ENCODE peak calls at places on chromosome 3, in four cellular contexts. M is CD8-positive, alpha-beta T cell; E is progenitor cell of endocrine pancreas; X is GM06990. W is an unnamed sample.

GRCh38 chr3:172315401-172316091 is 132.7 kb downstream of the GHSR start:
- DNase-seq in M (no peak), E (no peak), X (no peak), W (no peak)

GRCh38 chr3:112293368-112294321 is at the start of gene SLC9C1:
- DNase-seq in M (no peak), E (no peak), X (no peak), W (no peak)

GRCh38 chr3:106367496-106367895 is 498.7 kb upstream of the CBLB start:
- DNase-seq in M (no peak), E (no peak), X (no peak), W (no peak)

GRCh38 chr3:188271226-188271894 is 117.4 kb downstream of the LPP start:
- DNase-seq in M (no peak), E (no peak), X (no peak), W (no peak)

GRCh38 chr3:17941766-17942165 is 199.3 kb upstream of the TBC1D5 start:
- DNase-seq in M (no peak), E (no peak), X (no peak), W (no peak)

GRCh38 chr3:115989927-115990326 is 366.6 kb downstream of the GAP43 start:
- DNase-seq in M (no peak), E (no peak), X (no peak), W (no peak)

GRCh38 chr3:112654979-112655378 is 14.0 kb upstream of the CCDC80 start:
- DNase-seq in M (no peak), E (no peak), X (no peak), W (no peak)

GRCh38 chr3:149153402-149153801 is 24.0 kb downstream of the HPS3 start:
- DNase-seq in M (no peak), E (no peak), X (no peak), W (no peak)

GRCh38 chr3:125042725-125043406 is 12.9 kb downstream of the HEG1 start:
- DNase-seq in M (no peak), E (no peak), X (no peak), W (no peak)

GRCh38 chr3:124814620-124815421 is 72.3 kb downstream of the ITGB5 start:
- DNase-seq in M (no peak), E (no peak), X (no peak), W (no peak)

GRCh38 chr3:119636194-119636593 is 24.2 kb downstream of the POPDC2 start:
- DNase-seq in M (no peak), E (no peak), X (no peak), W (no peak)

GRCh38 chr3:24523988-24524727 is 29.5 kb upstream of the THRB start:
- DNase-seq in M (no peak), E (no peak), X (no peak), W (no peak)

GRCh38 chr3:73624363-73625123 is at the start of gene PDZRN3:
- DNase-seq in M (no peak), E (peak; percentile 49), X (no peak), W (no peak)

GRCh38 chr3:10707984-10708868 is 107.8 kb upstream of the SLC6A11 start:
- DNase-seq in M (no peak), E (no peak), X (no peak), W (peak; percentile 30)

GRCh38 chr3:150763841-150764483 is 993 bp upstream of the SIAH2 start:
- DNase-seq in M (no peak), E (peak; percentile 29), X (no peak), W (peak; percentile 52)

GRCh38 chr3:4813855-4814254 is 165.4 kb upstream of the BHLHE40 start:
- DNase-seq in M (no peak), E (no peak), X (no peak), W (peak; percentile 64)

GRCh38 chr3:118468801-118469200 is 565.8 kb downstream of the IGSF11 start:
- DNase-seq in M (no peak), E (no peak), X (no peak), W (no peak)

GRCh38 chr3:65827076-65827475 is 211.6 kb downstream of the MAGI1 start:
- DNase-seq in M (no peak), E (no peak), X (no peak), W (no peak)

GRCh38 chr3:4834403-4834866 is 144.8 kb upstream of the BHLHE40 start:
- DNase-seq in M (peak; percentile 47), E (no peak), X (peak; percentile 76), W (no peak)

GRCh38 chr3:40109641-40110490 is 199.6 kb upstream of the EIF1B start:
- DNase-seq in M (no peak), E (no peak), X (no peak), W (no peak)

GRCh38 chr3:107208100-107208499 is 169.1 kb upstream of the CCDC54 start:
- DNase-seq in M (no peak), E (no peak), X (no peak), W (no peak)

GRCh38 chr3:160183375-160184076 is 41.7 kb upstream of the C3orf80 start:
- DNase-seq in M (no peak), E (no peak), X (no peak), W (no peak)

GRCh38 chr3:150739200-150739863 is 23.6 kb downstream of the SIAH2 start:
- DNase-seq in M (no peak), E (no peak), X (no peak), W (no peak)

GRCh38 chr3:74273091-74273490 is 341.4 kb downstream of the CNTN3 start:
- DNase-seq in M (no peak), E (no peak), X (no peak), W (no peak)

GRCh38 chr3:116394365-116394764 is 50.9 kb downstream of the LSAMP start:
- DNase-seq in M (no peak), E (no peak), X (no peak), W (no peak)

GRCh38 chr3:71987089-71987735 is 202.3 kb upstream of the PROK2 start:
- DNase-seq in M (no peak), E (no peak), X (no peak), W (no peak)

GRCh38 chr3:103904991-103905390 is 1461.7 kb upstream of the ALCAM start:
- DNase-seq in M (no peak), E (no peak), X (no peak), W (no peak)

GRCh38 chr3:49327485-49327884 is 12.4 kb downstream of the USP4 start:
- DNase-seq in M (no peak), E (no peak), X (no peak), W (no peak)
- TF ChIP-seq CTCF in M (no peak), E (peak; percentile 43), X (peak; percentile 3), W (peak; percentile 39)

DNA sequence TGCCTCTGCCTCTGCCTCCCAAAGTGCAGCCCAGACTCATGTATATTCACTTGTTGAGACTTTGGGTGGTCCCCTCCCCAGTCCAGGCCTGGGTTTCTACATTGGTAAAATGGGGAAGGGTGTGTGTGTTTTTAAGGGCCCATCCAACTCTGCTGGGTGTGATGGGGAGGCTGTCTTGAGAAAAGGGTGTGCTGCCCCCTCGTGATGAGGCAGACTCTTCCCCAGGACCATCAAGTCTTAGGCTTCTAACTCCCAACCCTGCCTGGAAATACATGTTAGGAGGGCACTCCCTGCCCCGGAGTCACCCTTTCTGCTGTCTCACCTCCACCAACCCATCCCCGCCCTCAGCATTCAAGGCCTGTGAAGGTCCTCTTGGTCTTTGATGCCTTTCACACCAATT is 4.4 kb upstream of the PTPN23 start:
- DNase-seq in M (no peak), E (no peak), X (no peak), W (no peak)
- TF ChIP-seq CTCF in M (no peak), E (no peak), X (no peak), W (no peak)

GRCh38 chr3:101898062-101898461 is 48.7 kb downstream of the NFKBIZ start:
- DNase-seq in M (no peak), E (no peak), X (no peak), W (no peak)
- TF ChIP-seq CTCF in M (no peak), E (no peak), X (no peak), W (no peak)

GRCh38 chr3:12663936-12664908 is at the start of gene RAF1:
- DNase-seq in M (peak; percentile 94), E (peak; percentile 98), X (peak; percentile 100), W (peak; percentile 98)
- TF ChIP-seq CTCF in M (no peak), E (no peak), X (no peak), W (no peak)

DNA sequence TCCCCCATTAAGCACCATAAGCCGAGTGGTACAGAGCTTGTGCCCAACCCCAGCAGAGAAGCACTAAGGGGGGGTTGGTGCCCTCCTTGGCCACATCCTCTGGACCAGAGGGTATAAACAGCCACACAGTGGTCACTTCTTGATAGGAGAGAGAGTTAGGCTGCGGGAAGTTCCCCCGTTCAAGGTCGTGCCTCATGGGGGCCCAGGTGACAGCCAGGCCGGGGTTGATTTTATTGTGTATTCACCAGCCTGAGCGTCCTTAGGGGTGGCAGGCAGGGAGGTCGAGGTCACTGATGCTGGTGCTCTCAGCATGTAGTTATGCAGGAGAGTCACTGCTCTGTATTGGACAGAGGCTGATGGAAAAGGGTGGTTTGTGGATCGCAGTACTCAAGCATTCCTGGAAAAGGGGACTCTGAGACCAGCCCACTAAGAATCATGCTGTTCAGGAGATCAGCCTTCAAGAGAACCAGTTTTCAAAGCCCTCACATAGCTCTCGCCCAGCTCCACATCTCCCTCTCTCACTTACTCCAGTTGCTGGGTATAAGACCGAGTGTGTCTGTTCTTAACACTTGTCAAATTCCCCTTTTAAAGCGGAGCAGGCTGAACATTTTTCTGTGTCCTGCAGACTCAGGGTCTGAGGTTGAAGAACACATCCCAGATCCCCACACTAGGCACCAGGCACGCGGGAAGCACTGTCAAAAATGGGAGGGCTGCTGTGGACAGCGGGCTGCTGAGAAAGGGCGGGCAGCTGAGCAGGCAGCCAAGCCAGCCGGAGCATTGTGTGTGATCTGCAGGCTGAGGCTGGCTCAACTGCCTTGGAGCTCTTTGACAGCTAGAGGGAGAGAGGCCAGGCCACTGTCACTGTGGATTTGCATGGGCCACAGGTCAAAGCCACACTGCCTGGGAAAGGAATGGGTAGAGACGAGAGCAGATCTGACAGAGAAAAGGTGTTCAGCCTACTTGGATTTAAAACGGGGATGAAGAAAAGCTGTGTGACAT is 279.3 kb upstream of the LRRFIP2 start:
- DNase-seq in M (no peak), E (no peak), X (no peak), W (no peak)
- TF ChIP-seq CTCF in M (no peak), E (peak; percentile 38), X (no peak), W (no peak)

GRCh38 chr3:97070302-97070701 is 255.9 kb downstream of the EPHA6 start:
- DNase-seq in M (no peak), E (no peak), X (no peak), W (no peak)
- TF ChIP-seq CTCF in M (no peak), E (no peak), X (no peak), W (no peak)

DNA sequence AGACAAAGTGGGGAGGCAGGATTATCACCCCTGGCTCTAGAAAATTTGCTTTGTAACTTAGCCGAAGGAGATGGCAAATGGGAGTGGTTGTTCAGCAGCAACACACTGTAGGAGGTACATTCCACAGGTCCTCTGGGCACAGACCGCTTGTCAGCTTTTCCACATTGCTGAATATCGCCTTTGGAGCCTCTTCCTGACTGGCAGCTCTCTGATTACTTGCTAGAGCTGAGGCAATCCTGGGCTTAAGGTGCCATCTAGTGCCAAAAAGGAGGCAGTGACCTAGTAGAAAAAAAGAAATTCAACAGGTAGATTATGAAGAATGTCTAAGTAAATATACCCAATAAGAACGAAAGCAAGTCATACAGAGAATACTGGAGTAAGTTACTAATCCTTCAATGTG is 13.1 kb upstream of the SCN5A start:
- DNase-seq in M (no peak), E (no peak), X (no peak), W (no peak)
- TF ChIP-seq CTCF in M (no peak), E (peak; percentile 60), X (peak; percentile 37), W (no peak)

DNA sequence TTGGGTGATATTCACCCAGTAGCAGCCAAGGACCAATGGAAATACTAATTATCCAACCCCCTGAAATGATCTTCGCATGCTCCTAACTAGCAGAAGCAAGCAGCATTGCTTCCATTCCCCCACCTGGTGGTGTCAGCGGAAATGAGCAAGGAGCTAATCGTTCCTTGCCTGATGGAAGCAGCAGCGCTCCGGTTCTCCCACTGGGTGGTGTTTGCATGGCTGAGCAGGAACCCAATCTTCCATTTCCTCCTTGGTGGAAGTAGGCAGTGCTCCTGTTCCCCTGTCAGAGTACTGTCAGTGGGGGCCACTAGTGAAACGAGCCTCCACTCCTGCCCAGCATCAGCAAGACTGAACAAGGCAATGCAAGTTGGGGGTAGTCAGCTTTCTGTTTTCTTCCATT is 311.5 kb downstream of the CACNA2D3 start:
- DNase-seq in M (no peak), E (peak; percentile 23), X (no peak), W (no peak)
- TF ChIP-seq CTCF in M (no peak), E (peak; percentile 66), X (no peak), W (no peak)

W was measured in CD14-positive monocyte.